ENCODE peak calls at places on chromosomes 1 and 21, in eight cellular contexts. One of them, this sample, is unnamed.

GRCh38 chr21:25556087-25556486 is 51.2 kb downstream of the MRPL39 start:
- DNase-seq in cardiac muscle cell: no peak
- DNase-seq in HTR-8/SVneo: no peak
- DNase-seq in C1 segment of cervical spinal cord: no peak
- DNase-seq in stimulated activated effector memory CD8-positive, alpha-beta T cell treated with anti-CD3 and anti-CD28 coated beads, Interleukin-12 subunit alpha, Interleukin-12 subunit beta, amount 100 ng/mL, for 72 hours: no peak
- DNase-seq in activated T-helper 1 cell treated with anti-CD3 and anti-CD28 coated beads, Interleukin-2, amount 50 U/mL, for 16 hours: no peak
- DNase-seq in stimulated activated CD4-positive, alpha-beta T cell treated with anti-CD3 and anti-CD28 coated beads, Interleukin-2, amount 100 ng/mL, for 24 hours: no peak
- DNase-seq in CD4-positive, alpha-beta memory T cell: no peak
- DNase-seq in this sample: no peak

GRCh38 chr1:164602480-164603093 is 43.6 kb downstream of the PBX1 start:
- DNase-seq in cardiac muscle cell: peak
- DNase-seq in HTR-8/SVneo: peak
- DNase-seq in C1 segment of cervical spinal cord: no peak
- DNase-seq in stimulated activated effector memory CD8-positive, alpha-beta T cell treated with anti-CD3 and anti-CD28 coated beads, Interleukin-12 subunit alpha, Interleukin-12 subunit beta, amount 100 ng/mL, for 72 hours: no peak
- DNase-seq in activated T-helper 1 cell treated with anti-CD3 and anti-CD28 coated beads, Interleukin-2, amount 50 U/mL, for 16 hours: no peak
- DNase-seq in stimulated activated CD4-positive, alpha-beta T cell treated with anti-CD3 and anti-CD28 coated beads, Interleukin-2, amount 100 ng/mL, for 24 hours: no peak
- DNase-seq in CD4-positive, alpha-beta memory T cell: no peak
- DNase-seq in this sample: no peak

GRCh38 chr1:108830119-108831008 is 26.5 kb downstream of the AKNAD1 start:
- DNase-seq in cardiac muscle cell: no peak
- DNase-seq in HTR-8/SVneo: peak
- DNase-seq in C1 segment of cervical spinal cord: no peak
- DNase-seq in stimulated activated effector memory CD8-positive, alpha-beta T cell treated with anti-CD3 and anti-CD28 coated beads, Interleukin-12 subunit alpha, Interleukin-12 subunit beta, amount 100 ng/mL, for 72 hours: no peak
- DNase-seq in activated T-helper 1 cell treated with anti-CD3 and anti-CD28 coated beads, Interleukin-2, amount 50 U/mL, for 16 hours: no peak
- DNase-seq in stimulated activated CD4-positive, alpha-beta T cell treated with anti-CD3 and anti-CD28 coated beads, Interleukin-2, amount 100 ng/mL, for 24 hours: no peak
- DNase-seq in CD4-positive, alpha-beta memory T cell: no peak
- DNase-seq in this sample: no peak

GRCh38 chr1:30888391-30888790 is 20.2 kb downstream of the SDC3 start:
- DNase-seq in cardiac muscle cell: peak
- DNase-seq in HTR-8/SVneo: no peak
- DNase-seq in C1 segment of cervical spinal cord: no peak
- DNase-seq in stimulated activated effector memory CD8-positive, alpha-beta T cell treated with anti-CD3 and anti-CD28 coated beads, Interleukin-12 subunit alpha, Interleukin-12 subunit beta, amount 100 ng/mL, for 72 hours: no peak
- DNase-seq in activated T-helper 1 cell treated with anti-CD3 and anti-CD28 coated beads, Interleukin-2, amount 50 U/mL, for 16 hours: no peak
- DNase-seq in stimulated activated CD4-positive, alpha-beta T cell treated with anti-CD3 and anti-CD28 coated beads, Interleukin-2, amount 100 ng/mL, for 24 hours: no peak
- DNase-seq in CD4-positive, alpha-beta memory T cell: no peak
- DNase-seq in this sample: no peak

GRCh38 chr1:218765753-218766152 is 407.9 kb upstream of the LYPLAL1 start:
- DNase-seq in cardiac muscle cell: no peak
- DNase-seq in HTR-8/SVneo: no peak
- DNase-seq in C1 segment of cervical spinal cord: no peak
- DNase-seq in stimulated activated effector memory CD8-positive, alpha-beta T cell treated with anti-CD3 and anti-CD28 coated beads, Interleukin-12 subunit alpha, Interleukin-12 subunit beta, amount 100 ng/mL, for 72 hours: no peak
- DNase-seq in activated T-helper 1 cell treated with anti-CD3 and anti-CD28 coated beads, Interleukin-2, amount 50 U/mL, for 16 hours: no peak
- DNase-seq in stimulated activated CD4-positive, alpha-beta T cell treated with anti-CD3 and anti-CD28 coated beads, Interleukin-2, amount 100 ng/mL, for 24 hours: no peak
- DNase-seq in CD4-positive, alpha-beta memory T cell: no peak
- DNase-seq in this sample: no peak

GRCh38 chr1:101317590-101317989 is 80.8 kb downstream of the S1PR1 start:
- DNase-seq in cardiac muscle cell: no peak
- DNase-seq in HTR-8/SVneo: no peak
- DNase-seq in C1 segment of cervical spinal cord: no peak
- DNase-seq in stimulated activated effector memory CD8-positive, alpha-beta T cell treated with anti-CD3 and anti-CD28 coated beads, Interleukin-12 subunit alpha, Interleukin-12 subunit beta, amount 100 ng/mL, for 72 hours: no peak
- DNase-seq in activated T-helper 1 cell treated with anti-CD3 and anti-CD28 coated beads, Interleukin-2, amount 50 U/mL, for 16 hours: no peak
- DNase-seq in stimulated activated CD4-positive, alpha-beta T cell treated with anti-CD3 and anti-CD28 coated beads, Interleukin-2, amount 100 ng/mL, for 24 hours: no peak
- DNase-seq in CD4-positive, alpha-beta memory T cell: no peak
- DNase-seq in this sample: no peak

GRCh38 chr1:156461781-156462647 is 38.6 kb downstream of the MEF2D start:
- DNase-seq in cardiac muscle cell: no peak
- DNase-seq in HTR-8/SVneo: no peak
- DNase-seq in C1 segment of cervical spinal cord: no peak
- DNase-seq in stimulated activated effector memory CD8-positive, alpha-beta T cell treated with anti-CD3 and anti-CD28 coated beads, Interleukin-12 subunit alpha, Interleukin-12 subunit beta, amount 100 ng/mL, for 72 hours: no peak
- DNase-seq in activated T-helper 1 cell treated with anti-CD3 and anti-CD28 coated beads, Interleukin-2, amount 50 U/mL, for 16 hours: no peak
- DNase-seq in stimulated activated CD4-positive, alpha-beta T cell treated with anti-CD3 and anti-CD28 coated beads, Interleukin-2, amount 100 ng/mL, for 24 hours: no peak
- DNase-seq in CD4-positive, alpha-beta memory T cell: no peak
- DNase-seq in this sample: no peak

GRCh38 chr1:119771016-119771415 is 2.3 kb upstream of the HMGCS2 start:
- DNase-seq in cardiac muscle cell: peak
- DNase-seq in HTR-8/SVneo: no peak
- DNase-seq in C1 segment of cervical spinal cord: no peak
- DNase-seq in stimulated activated effector memory CD8-positive, alpha-beta T cell treated with anti-CD3 and anti-CD28 coated beads, Interleukin-12 subunit alpha, Interleukin-12 subunit beta, amount 100 ng/mL, for 72 hours: no peak
- DNase-seq in activated T-helper 1 cell treated with anti-CD3 and anti-CD28 coated beads, Interleukin-2, amount 50 U/mL, for 16 hours: no peak
- DNase-seq in stimulated activated CD4-positive, alpha-beta T cell treated with anti-CD3 and anti-CD28 coated beads, Interleukin-2, amount 100 ng/mL, for 24 hours: no peak
- DNase-seq in CD4-positive, alpha-beta memory T cell: no peak
- DNase-seq in this sample: no peak

GRCh38 chr1:15192916-15193550 is 39.5 kb downstream of the TMEM51 start:
- DNase-seq in cardiac muscle cell: no peak
- DNase-seq in HTR-8/SVneo: no peak
- DNase-seq in C1 segment of cervical spinal cord: no peak
- DNase-seq in stimulated activated effector memory CD8-positive, alpha-beta T cell treated with anti-CD3 and anti-CD28 coated beads, Interleukin-12 subunit alpha, Interleukin-12 subunit beta, amount 100 ng/mL, for 72 hours: no peak
- DNase-seq in activated T-helper 1 cell treated with anti-CD3 and anti-CD28 coated beads, Interleukin-2, amount 50 U/mL, for 16 hours: no peak
- DNase-seq in stimulated activated CD4-positive, alpha-beta T cell treated with anti-CD3 and anti-CD28 coated beads, Interleukin-2, amount 100 ng/mL, for 24 hours: no peak
- DNase-seq in CD4-positive, alpha-beta memory T cell: no peak
- DNase-seq in this sample: no peak

GRCh38 chr1:153488731-153489130 is 28.3 kb upstream of the S100A7 start:
- DNase-seq in cardiac muscle cell: peak
- DNase-seq in HTR-8/SVneo: no peak
- DNase-seq in C1 segment of cervical spinal cord: no peak
- DNase-seq in stimulated activated effector memory CD8-positive, alpha-beta T cell treated with anti-CD3 and anti-CD28 coated beads, Interleukin-12 subunit alpha, Interleukin-12 subunit beta, amount 100 ng/mL, for 72 hours: no peak
- DNase-seq in activated T-helper 1 cell treated with anti-CD3 and anti-CD28 coated beads, Interleukin-2, amount 50 U/mL, for 16 hours: no peak
- DNase-seq in stimulated activated CD4-positive, alpha-beta T cell treated with anti-CD3 and anti-CD28 coated beads, Interleukin-2, amount 100 ng/mL, for 24 hours: no peak
- DNase-seq in CD4-positive, alpha-beta memory T cell: no peak
- DNase-seq in this sample: no peak

GRCh38 chr1:106173101-106173500 is 883.4 kb upstream of the PRMT6 start:
- DNase-seq in cardiac muscle cell: no peak
- DNase-seq in HTR-8/SVneo: no peak
- DNase-seq in C1 segment of cervical spinal cord: no peak
- DNase-seq in stimulated activated effector memory CD8-positive, alpha-beta T cell treated with anti-CD3 and anti-CD28 coated beads, Interleukin-12 subunit alpha, Interleukin-12 subunit beta, amount 100 ng/mL, for 72 hours: no peak
- DNase-seq in activated T-helper 1 cell treated with anti-CD3 and anti-CD28 coated beads, Interleukin-2, amount 50 U/mL, for 16 hours: no peak
- DNase-seq in stimulated activated CD4-positive, alpha-beta T cell treated with anti-CD3 and anti-CD28 coated beads, Interleukin-2, amount 100 ng/mL, for 24 hours: no peak
- DNase-seq in CD4-positive, alpha-beta memory T cell: no peak
- DNase-seq in this sample: no peak

GRCh38 chr1:59043796-59044195 is 253.1 kb upstream of the FGGY start:
- DNase-seq in cardiac muscle cell: no peak
- DNase-seq in HTR-8/SVneo: peak
- DNase-seq in C1 segment of cervical spinal cord: no peak
- DNase-seq in stimulated activated effector memory CD8-positive, alpha-beta T cell treated with anti-CD3 and anti-CD28 coated beads, Interleukin-12 subunit alpha, Interleukin-12 subunit beta, amount 100 ng/mL, for 72 hours: no peak
- DNase-seq in activated T-helper 1 cell treated with anti-CD3 and anti-CD28 coated beads, Interleukin-2, amount 50 U/mL, for 16 hours: no peak
- DNase-seq in stimulated activated CD4-positive, alpha-beta T cell treated with anti-CD3 and anti-CD28 coated beads, Interleukin-2, amount 100 ng/mL, for 24 hours: no peak
- DNase-seq in CD4-positive, alpha-beta memory T cell: no peak
- DNase-seq in this sample: no peak

GRCh38 chr1:109821831-109822745 is 58.4 kb upstream of the EPS8L3 start:
- DNase-seq in cardiac muscle cell: no peak
- DNase-seq in HTR-8/SVneo: no peak
- DNase-seq in C1 segment of cervical spinal cord: no peak
- DNase-seq in stimulated activated effector memory CD8-positive, alpha-beta T cell treated with anti-CD3 and anti-CD28 coated beads, Interleukin-12 subunit alpha, Interleukin-12 subunit beta, amount 100 ng/mL, for 72 hours: peak
- DNase-seq in activated T-helper 1 cell treated with anti-CD3 and anti-CD28 coated beads, Interleukin-2, amount 50 U/mL, for 16 hours: no peak
- DNase-seq in stimulated activated CD4-positive, alpha-beta T cell treated with anti-CD3 and anti-CD28 coated beads, Interleukin-2, amount 100 ng/mL, for 24 hours: no peak
- DNase-seq in CD4-positive, alpha-beta memory T cell: no peak
- DNase-seq in this sample: no peak